ENCODE peak calls at places on chromosomes 13 and 19, in seven cellular contexts. B, S, J, C, G, U and F are unnamed samples.

GRCh38 chr13:34025746-34026145 is 207.8 kb downstream of the RFC3 start:
- DNase-seq in G (peak), J (no peak), B (no peak), C (peak), U (no peak), S (no peak), F (peak)

GRCh38 chr19:58229255-58229639 is 533 bp downstream of the ZNF544 start:
- DNase-seq in B (peak), G (peak), S (peak), J (no peak), C (peak), U (peak), F (no peak)

GRCh38 chr19:4969772-4970531 is 1.0 kb downstream of the KDM4B start:
- DNase-seq in B (no peak), S (peak), U (peak), G (peak), C (peak), J (peak), F (no peak)

GRCh38 chr13:32731576-32731975 is 145.3 kb downstream of the PDS5B start:
- DNase-seq in S (no peak), U (no peak), B (no peak), C (peak), J (no peak), G (peak), F (no peak)

GRCh38 chr19:40989453-40989852 is 1.6 kb upstream of the CYP2B6 start:
- DNase-seq in B (no peak), J (no peak), U (no peak), S (no peak), C (no peak), G (no peak), F (no peak)

GRCh38 chr13:24516919-24517318 is 4.3 kb upstream of the PARP4 start:
- DNase-seq in J (no peak), U (no peak), S (no peak), G (no peak), C (no peak), B (no peak), F (no peak)

GRCh38 chr19:1266116-1266817 is 2.9 kb upstream of the CIRBP start:
- DNase-seq in B (peak), C (peak), G (peak), J (peak), S (peak), U (peak), F (no peak)

GRCh38 chr19:38037151-38037611 is 130.2 kb downstream of the SIPA1L3 start:
- DNase-seq in S (peak), U (no peak), G (no peak), B (no peak), C (no peak), J (peak), F (no peak)

GRCh38 chr13:74074723-74075122 is 59.5 kb downstream of the KLF12 start:
- DNase-seq in S (no peak), G (peak), C (peak), J (no peak), U (no peak), B (no peak), F (no peak)

GRCh38 chr13:24288870-24289269 is 20.5 kb upstream of the C1QTNF9 start:
- DNase-seq in G (no peak), S (no peak), U (no peak), J (no peak), B (no peak), C (no peak), F (peak)

GRCh38 chr13:102721800-102722231 is 27.0 kb upstream of the METTL21C start:
- DNase-seq in S (no peak), G (no peak), B (no peak), C (peak), J (no peak), U (no peak), F (no peak)

GRCh38 chr13:99320693-99321481 is 13.7 kb upstream of the GPR183 start:
- DNase-seq in J (no peak), G (peak), U (peak), B (no peak), S (no peak), C (peak), F (peak)

GRCh38 chr13:51208707-51209106 is 13.5 kb upstream of the FAM124A start:
- DNase-seq in J (no peak), C (no peak), U (no peak), S (no peak), B (no peak), G (no peak), F (no peak)

GRCh38 chr19:17681505-17682125 is 6.5 kb downstream of the UNC13A start:
- DNase-seq in S (peak), U (peak), B (peak), J (peak), G (peak), C (peak), F (peak)